ENCODE peak calls at places on chromosomes 7 and 10, in six cellular contexts. Q, R, U, L, A and F are unnamed samples.

GRCh38 chr10:122462533-122463465 is 1.4 kb downstream of the HTRA1 start:
- DNase-seq in L (peak), A (no peak), U (no peak), R (peak), Q (no peak), F (peak)

GRCh38 chr7:130490888-130491771 is 755 bp upstream of the MEST start:
- DNase-seq in R (peak), U (no peak), Q (peak), L (peak), A (peak), F (peak)

GRCh38 chr7:100731937-100732636 is 1.3 kb upstream of the ZAN start:
- DNase-seq in A (no peak), L (no peak), R (no peak), Q (no peak), U (no peak), F (no peak)

GRCh38 chr10:16853201-16853600 is 36.0 kb upstream of the RSU1 start:
- DNase-seq in L (peak), A (no peak), Q (no peak), R (peak), U (no peak), F (peak)

GRCh38 chr7:127348247-127348631 is 44.3 kb downstream of the ZNF800 start:
- DNase-seq in A (no peak), U (no peak), L (peak), R (no peak), Q (no peak), F (no peak)

GRCh38 chr7:40299097-40299496 is 164.3 kb downstream of the SUGCT start:
- DNase-seq in L (peak), R (peak), Q (no peak), U (no peak), A (no peak), F (peak)

GRCh38 chr10:100362570-100363496 is 15.8 kb downstream of the SCD start:
- DNase-seq in R (no peak), U (no peak), A (no peak), Q (peak), L (no peak), F (no peak)

GRCh38 chr7:100509213-100509612 is 25.5 kb downstream of the NYAP1 start:
- DNase-seq in U (no peak), A (no peak), R (peak), Q (peak), L (peak), F (peak)

GRCh38 chr7:127650842-127651555 is 995 bp upstream of the SND1 start:
- DNase-seq in L (no peak), A (peak), U (no peak), R (peak), Q (no peak), F (peak)

GRCh38 chr10:68837626-68838322 is 10.4 kb downstream of the STOX1 start:
- DNase-seq in A (no peak), R (no peak), L (no peak), U (no peak), Q (no peak), F (no peak)

GRCh38 chr7:55111007-55111406 is 92.2 kb downstream of the EGFR start:
- DNase-seq in A (no peak), R (peak), L (peak), U (no peak), Q (no peak), F (no peak)

GRCh38 chr10:117320050-117320665 is 55.1 kb downstream of the PDZD8 start:
- DNase-seq in U (no peak), R (peak), A (no peak), L (peak), Q (no peak), F (peak)

GRCh38 chr7:15557186-15557585 is 4.6 kb downstream of the AGMO start:
- DNase-seq in Q (no peak), L (no peak), A (no peak), R (no peak), U (no peak), F (no peak)

GRCh38 chr10:87865201-87866025 is 2.0 kb downstream of the PTEN start:
- DNase-seq in R (no peak), A (no peak), U (no peak), L (peak), Q (no peak), F (no peak)

GRCh38 chr10:35910234-35910633 is 268.1 kb upstream of the FZD8 start:
- DNase-seq in R (peak), Q (no peak), L (peak), A (no peak), U (no peak), F (peak)

GRCh38 chr10:72259491-72260214 is 14.1 kb upstream of the DDIT4 start:
- DNase-seq in R (peak), U (no peak), Q (no peak), L (peak), A (no peak), F (peak)

GRCh38 chr7:129530881-129531391 is 28.6 kb downstream of the SMKR1 start:
- DNase-seq in U (no peak), L (peak), A (peak), R (peak), Q (no peak), F (peak)

GRCh38 chr7:138097064-138097741 is 20.9 kb downstream of the AKR1D1 start:
- DNase-seq in R (peak), Q (no peak), L (peak), A (no peak), U (no peak), F (peak)

GRCh38 chr10:12130237-12130872 is 878 bp downstream of the SEC61A2 start:
- DNase-seq in U (no peak), A (peak), Q (peak), R (peak), L (peak), F (peak)

GRCh38 chr7:64876792-64877713 is 26.0 kb upstream of the ZNF273 start:
- DNase-seq in L (no peak), A (peak), R (peak), U (no peak), Q (peak), F (peak)

GRCh38 chr7:95871078-95871848 is 98.9 kb downstream of the DYNC1I1 start:
- DNase-seq in L (peak), R (peak), U (no peak), Q (no peak), A (no peak), F (peak)

DNA sequence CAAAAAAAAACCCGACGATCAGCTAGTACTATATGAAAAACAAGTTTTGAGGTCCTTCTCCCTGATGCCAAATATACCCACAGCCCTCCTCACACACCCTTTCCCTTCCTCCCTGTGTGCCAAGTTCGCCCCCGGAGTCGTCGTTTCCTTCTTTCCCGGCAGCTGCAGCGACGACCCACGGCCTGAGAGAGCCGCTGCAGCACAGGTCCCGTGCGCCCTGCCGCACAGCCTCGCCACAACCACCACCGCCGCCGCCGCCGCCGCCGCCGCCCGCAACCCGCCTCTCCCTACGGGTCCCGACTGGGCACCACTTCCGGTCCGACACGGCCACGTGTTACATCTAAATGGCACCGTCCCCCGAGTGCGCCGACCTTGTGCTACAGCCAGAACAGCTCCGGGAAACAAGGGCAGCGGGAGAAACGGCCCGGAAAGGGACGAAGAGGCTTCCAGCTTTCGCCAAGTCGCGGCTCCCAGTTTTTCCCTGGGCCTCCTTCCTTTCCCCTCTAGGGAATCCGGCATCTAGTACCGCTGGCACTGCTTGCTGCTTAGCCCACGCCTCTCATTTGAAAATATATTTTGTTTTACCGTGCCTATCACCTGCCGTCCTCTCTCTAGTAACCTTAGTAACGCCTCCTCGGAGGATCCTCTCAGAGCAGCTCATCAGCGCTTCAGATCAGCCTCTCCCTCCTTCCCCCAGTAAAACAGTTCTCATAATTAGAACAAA is at the start of gene FRA10AC1:
- DNase-seq in Q (peak), L (peak), R (peak), U (peak), A (peak), F (peak)
- TF ChIP-seq CTCF in Q (peak), L (peak), R (peak), U (peak), A (peak), F (peak)

GRCh38 chr7:45101748-45102147 is 9.7 kb downstream of the TBRG4 start:
- DNase-seq in A (no peak), R (no peak), Q (peak), L (no peak), U (no peak), F (no peak)

GRCh38 chr7:45102785-45103712 is 8.4 kb downstream of the TBRG4 start:
- DNase-seq in A (no peak), R (no peak), U (no peak), L (no peak), Q (no peak), F (no peak)

GRCh38 chr7:45098983-45099839 is 10.4 kb upstream of the NACAD start:
- DNase-seq in L (no peak), Q (peak), U (no peak), A (no peak), R (no peak), F (no peak)

GRCh38 chr7:45100761-45101480 is 10.6 kb downstream of the TBRG4 start:
- DNase-seq in A (peak), R (no peak), U (no peak), L (no peak), Q (peak), F (no peak)

DNA sequence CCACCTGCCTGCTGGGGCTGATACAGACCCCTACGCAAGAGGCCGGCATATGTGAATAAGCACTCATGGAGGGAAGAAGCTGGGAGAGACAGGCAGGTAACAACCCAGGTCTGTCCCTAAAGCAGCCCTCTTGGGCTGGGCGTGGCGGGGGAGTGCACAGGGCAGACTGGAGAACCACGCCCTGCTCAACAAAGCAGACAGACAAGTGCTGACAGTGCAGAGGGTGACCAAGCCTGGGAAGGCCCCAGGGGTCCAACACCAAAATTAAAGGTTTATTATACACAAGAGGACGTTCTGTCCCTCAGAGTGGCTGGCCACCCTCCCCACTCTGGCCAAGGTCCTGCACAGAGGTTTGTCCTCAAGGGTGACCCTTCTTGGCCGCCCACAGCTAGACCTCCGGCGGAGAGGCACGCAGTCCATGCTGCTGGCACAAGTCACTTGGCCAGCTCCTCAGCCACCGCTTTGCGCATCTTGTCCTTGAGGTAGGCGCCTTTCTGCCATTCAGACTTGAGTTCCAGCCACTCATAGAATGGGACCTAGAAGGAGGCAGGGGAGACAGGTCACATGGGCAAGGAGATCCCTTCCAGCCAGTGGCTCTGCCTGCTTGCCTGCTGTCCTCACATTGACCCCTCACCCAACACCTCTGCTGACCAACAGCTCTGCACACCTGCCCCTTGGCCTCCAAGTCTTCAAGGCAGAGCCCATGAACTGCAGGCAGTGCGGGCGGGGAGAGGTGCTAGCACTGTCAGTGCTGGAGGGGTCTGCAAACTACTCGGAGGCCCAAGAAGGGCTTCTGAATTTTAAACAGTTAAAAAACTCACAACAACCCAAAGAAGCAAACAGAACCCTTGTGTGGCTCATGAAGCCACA is 11.4 kb upstream of the NACAD start:
- DNase-seq in Q (peak), L (no peak), A (peak), U (no peak), R (no peak), F (no peak)
- H3K4me3 ChIP-seq in Q (no peak), L (no peak), A (no peak), U (no peak), R (no peak), F (no peak)

DNA sequence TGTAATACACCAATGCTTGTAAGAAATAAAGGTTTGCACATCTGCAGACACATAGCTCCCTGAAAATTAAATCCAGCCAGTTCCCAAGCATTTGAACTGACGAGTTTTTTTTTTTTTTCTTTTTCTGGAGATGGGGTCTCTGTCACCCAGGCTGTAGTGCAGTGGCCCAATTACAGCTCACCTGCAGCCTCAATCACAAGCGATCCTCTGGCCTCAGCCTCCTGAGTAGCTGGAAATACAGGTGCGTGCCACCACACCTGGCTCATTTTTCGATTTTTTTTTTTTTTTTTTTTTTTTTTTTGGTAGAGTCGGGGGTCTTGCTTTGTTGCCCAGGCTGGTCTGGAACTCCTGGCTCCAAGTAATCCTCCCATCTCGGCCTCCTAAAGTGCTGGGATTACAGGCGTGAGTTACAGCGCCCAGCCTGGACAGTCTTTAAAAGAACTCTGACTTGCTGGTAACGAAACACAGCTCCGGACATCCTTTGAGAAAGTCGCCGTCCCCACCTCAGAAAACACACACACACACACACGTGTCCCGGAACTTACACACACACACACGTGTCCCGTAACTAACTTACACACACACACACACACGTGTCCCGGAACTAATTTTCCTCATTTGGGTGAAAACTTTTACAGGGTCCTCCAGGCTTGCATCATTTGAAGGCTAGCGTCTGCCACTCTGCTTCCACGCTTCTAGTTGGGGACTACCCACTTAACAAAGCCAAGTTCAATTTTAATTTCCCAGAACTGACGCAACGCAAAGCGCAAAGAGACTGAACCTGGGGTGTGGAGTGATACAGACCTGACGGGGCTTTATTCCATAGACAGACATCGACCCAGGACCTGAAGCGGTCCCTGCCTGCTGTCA is 18.6 kb downstream of the OCM2 start:
- DNase-seq in U (no peak), R (peak), Q (no peak), L (peak), A (no peak), F (peak)
- TF ChIP-seq CTCF in U (no peak), R (no peak), Q (no peak), L (no peak), A (no peak), F (no peak)

DNA sequence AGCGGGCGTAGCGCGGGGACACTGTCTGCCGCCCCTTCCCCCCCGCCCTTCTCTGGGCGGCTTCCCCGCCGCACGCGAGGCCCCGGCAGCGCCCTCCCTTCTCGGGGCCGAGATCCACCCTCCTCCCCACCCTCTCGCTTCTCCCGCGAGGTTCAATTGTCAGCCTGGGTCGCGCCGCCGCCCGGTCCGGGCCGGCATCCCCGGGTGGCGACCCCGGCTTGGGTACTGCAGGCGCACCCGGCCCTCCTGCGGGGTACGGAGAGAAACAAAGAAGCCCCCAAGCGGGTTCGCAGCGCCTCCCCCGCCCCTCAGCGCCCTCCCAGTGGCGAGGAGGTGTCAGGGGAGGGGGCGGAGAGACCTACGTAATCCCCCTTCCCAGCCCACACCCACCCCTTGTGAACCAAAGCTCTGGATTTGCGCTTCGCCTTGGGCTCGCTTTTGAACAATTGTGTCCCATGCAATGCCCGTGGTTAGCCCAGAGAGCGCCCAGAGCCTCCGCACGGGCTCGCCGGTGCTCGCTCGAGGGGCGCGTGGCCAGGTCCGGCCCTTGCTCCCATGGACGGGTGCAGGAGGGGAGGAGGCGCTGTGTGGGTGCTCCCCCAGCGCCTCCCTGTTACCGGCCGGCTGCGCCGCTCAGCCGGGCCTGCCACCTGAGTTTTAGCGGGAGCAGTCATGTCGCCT is 634 bp downstream of the HECW1 start:
- DNase-seq in R (peak), A (no peak), Q (no peak), U (no peak), L (peak), F (peak)
- H3K4me3 ChIP-seq in R (peak), A (peak), Q (peak), U (peak), L (peak), F (peak)